ENCODE peak calls at places on chromosomes 13 and 19, in seven cellular contexts. P is GM12892, B is H1, W is GM12878, Y is K562, A is SK-N-SH, D is HepG2. T is an unnamed sample.

GRCh38 chr13:99371956-99372355 is 64.8 kb upstream of the GPR183 start:
- DNase-seq in P (no peak), Y (no peak), D (no peak), A (no peak), W (no peak), B (no peak), T (no peak)

GRCh38 chr13:23797276-23797903 is 91.8 kb downstream of the MIPEP start:
- DNase-seq in P (no peak), A (no peak), Y (no peak), D (no peak), W (no peak), B (no peak), T (no peak)

GRCh38 chr13:110902370-110902769 is 12.5 kb downstream of the ANKRD10 start:
- DNase-seq in B (no peak), D (no peak), A (no peak), Y (no peak), W (no peak), P (no peak), T (no peak)

GRCh38 chr19:33125929-33126388 is 6.0 kb upstream of the WDR88 start:
- DNase-seq in D (peak; percentile 36), Y (peak; percentile 71), W (peak; percentile 16), B (no peak), A (peak; percentile 81), P (peak; percentile 56), T (peak; percentile 71)

GRCh38 chr13:110643768-110644421 is 28.6 kb downstream of the NAXD start:
- DNase-seq in A (no peak), D (no peak), W (no peak), P (no peak), B (no peak), Y (no peak), T (no peak)

GRCh38 chr13:60572003-60572792 is 175.2 kb downstream of the TDRD3 start:
- DNase-seq in D (peak; percentile 83), B (no peak), P (no peak), A (no peak), W (no peak), Y (no peak), T (no peak)

GRCh38 chr19:38303517-38304351 is at the start of gene C19orf33:
- DNase-seq in D (no peak), B (no peak), A (no peak), Y (peak; percentile 47), W (no peak), P (no peak), T (no peak)

GRCh38 chr19:40337594-40337993 is 10.6 kb downstream of the C19orf47 start:
- DNase-seq in Y (no peak), B (no peak), A (no peak), D (no peak), W (no peak), P (no peak), T (no peak)

GRCh38 chr13:63690672-63691071 is 2275.0 kb upstream of the PCDH20 start:
- DNase-seq in Y (no peak), D (no peak), P (no peak), W (no peak), B (no peak), A (peak; percentile 56), T (no peak)

DNA sequence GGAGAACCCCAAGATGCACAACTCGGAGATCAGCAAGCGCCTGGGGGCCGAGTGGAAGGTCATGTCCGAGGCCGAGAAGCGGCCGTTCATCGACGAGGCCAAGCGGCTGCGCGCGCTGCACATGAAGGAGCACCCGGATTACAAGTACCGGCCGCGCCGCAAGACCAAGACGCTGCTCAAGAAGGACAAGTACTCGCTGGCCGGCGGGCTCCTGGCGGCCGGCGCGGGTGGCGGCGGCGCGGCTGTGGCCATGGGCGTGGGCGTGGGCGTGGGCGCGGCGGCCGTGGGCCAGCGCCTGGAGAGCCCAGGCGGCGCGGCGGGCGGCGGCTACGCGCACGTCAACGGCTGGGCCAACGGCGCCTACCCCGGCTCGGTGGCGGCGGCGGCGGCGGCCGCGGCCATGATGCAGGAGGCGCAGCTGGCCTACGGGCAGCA is 939 bp downstream of the SOX1 start:
- DNase-seq in W (no peak), B (no peak), Y (no peak), P (no peak), A (no peak), D (no peak), T (no peak)
- TF ChIP-seq TAF1 in W (no peak), B (no peak), Y (no peak), P (no peak), A (no peak), D (no peak), T (no peak)

GRCh38 chr19:13208131-13208963 is 58.1 kb downstream of the IER2 start:
- DNase-seq in B (no peak), P (peak; percentile 76), W (peak; percentile 77), A (no peak), Y (no peak), D (no peak), T (peak; percentile 78)

GRCh38 chr19:13209797-13210775 is 59.9 kb downstream of the IER2 start:
- DNase-seq in B (no peak), D (no peak), Y (no peak), P (no peak), W (no peak), A (no peak), T (no peak)

GRCh38 chr19:13206581-13206980 is 56.4 kb downstream of the IER2 start:
- DNase-seq in A (no peak), Y (no peak), B (no peak), D (no peak), W (no peak), P (no peak), T (no peak)

GRCh38 chr19:13208964-13209796 is 59.0 kb downstream of the IER2 start:
- DNase-seq in A (no peak), Y (no peak), W (no peak), P (peak; percentile 57), B (no peak), D (no peak), T (peak; percentile 53)

DNA sequence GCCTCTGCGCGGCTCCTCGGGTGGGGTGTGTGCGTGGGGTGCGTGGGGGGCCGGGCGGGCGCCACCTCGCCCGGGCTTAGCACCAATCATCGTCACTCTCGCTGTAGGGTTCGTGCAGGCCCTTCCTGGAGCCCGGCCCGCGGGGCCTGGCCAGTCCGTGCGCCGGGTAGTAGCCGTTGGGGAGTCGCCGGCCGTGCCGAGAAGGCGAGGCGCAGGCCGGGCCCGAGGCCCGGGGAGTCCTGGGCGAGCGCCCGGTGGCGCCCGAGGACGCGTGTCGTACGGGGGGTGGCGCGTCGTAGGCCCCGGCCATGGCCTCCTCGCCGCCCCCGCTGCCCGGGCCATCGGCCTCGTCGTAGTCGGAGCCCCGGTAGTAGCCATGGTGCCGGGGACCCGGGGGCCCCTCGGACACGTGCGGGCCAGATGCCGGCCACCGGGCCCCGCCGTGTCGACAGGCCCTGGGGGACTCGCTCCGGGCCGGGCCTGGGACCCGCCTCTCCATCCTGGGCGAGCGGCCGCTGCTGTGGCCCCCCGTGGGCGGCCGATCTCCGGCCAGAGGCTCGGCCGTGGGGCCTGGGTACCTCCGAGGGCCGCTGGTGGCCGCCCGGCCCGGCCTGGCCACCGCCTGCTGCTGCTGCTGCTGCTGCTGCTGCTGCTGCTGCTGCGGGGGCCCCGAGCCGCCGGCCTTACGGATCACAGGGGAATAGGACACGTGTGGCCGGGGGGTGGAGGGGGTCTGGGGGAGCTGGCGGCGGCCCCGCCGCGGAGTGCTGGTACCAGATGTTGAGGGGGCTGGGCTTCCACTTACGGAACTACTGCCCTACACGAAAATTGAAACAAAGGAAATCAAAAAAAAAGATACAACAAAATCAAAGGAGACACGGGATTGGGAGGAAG is 57.3 kb downstream of the IER2 start:
- DNase-seq in B (no peak), P (peak; percentile 67), A (no peak), W (no peak), D (no peak), Y (no peak), T (peak; percentile 60)
- TF ChIP-seq TAF1 in B (no peak), P (no peak), A (no peak), W (no peak), D (no peak), Y (no peak), T (no peak)

DNA sequence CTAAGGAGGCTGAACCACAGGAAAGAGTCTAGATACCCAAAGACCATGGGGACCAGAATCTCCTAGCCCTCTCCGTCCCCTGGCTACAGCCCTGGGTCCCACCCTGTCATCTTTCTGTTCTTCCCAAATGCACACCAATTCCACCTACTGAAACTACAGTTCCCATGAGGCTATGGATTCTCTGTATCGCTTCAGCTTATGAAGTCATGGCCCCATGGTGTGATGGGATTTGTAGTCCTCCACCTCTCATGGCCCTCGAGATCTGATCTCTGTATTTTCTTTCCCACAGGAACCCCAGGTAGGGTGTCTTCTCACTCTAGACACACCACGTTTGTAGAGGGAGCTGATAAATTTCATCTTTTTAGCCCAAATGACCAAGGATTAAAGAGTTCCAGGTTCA is 11.8 kb downstream of the PTPRH start:
- DNase-seq in B (no peak), P (no peak), W (no peak), Y (no peak), D (no peak), A (no peak), T (no peak)
- TF ChIP-seq TAF1 in B (no peak), P (no peak), W (no peak), Y (no peak), D (no peak), A (no peak), T (no peak)

DNA sequence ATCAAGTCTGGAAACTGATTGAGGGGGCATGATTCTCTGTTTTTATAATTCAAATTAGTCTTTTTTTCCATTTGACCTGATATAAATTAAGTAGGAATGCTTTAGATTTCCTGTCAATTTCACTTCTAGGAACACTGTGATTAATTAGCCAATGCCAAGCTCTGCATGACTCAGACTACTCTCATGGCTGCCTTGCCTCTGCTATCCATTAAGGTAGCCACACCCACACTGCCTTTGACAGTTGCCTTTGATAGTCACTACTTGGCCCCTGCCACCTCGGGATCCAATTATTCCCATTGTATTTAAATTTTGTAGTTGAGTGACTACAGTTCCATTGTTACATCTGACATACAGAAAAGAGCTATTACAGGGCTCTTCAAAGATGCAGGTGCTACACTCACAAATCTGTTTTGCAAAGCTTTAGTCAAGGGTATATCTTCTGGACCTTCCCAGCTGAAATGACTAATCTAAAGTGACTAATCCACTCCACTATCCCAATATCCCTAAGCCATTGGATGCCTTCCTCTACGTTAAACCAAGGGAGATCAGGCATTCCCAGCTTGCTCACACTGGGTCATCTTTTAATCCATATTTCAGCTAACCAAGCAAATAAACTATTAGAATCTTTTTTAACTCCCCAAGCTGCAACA is 1193.1 kb upstream of the MIR17HG start:
- DNase-seq in B (no peak), D (no peak), Y (no peak), P (no peak), A (no peak), W (no peak), T (no peak)
- TF ChIP-seq TAF1 in B (no peak), D (no peak), Y (no peak), P (no peak), A (no peak), W (no peak), T (no peak)

DNA sequence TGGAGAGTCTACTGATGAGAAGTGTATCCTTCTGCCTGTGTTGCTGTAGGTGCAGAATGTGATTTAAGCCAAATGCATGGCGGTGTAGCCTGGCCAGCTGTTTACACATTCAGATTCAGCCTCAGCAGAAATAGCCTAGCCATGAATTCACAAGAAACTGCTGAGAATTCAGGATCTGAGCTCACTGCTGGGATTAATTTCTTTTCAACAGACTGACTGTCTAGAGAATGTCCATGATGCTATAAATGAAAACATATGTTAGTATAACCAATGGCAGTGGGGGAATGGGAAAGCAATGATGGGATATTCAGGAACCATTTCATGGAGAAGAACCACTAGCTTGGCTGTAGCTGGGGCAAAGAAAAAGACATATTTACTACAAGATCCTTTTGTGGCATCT is 77.5 kb upstream of the RNF113B start:
- DNase-seq in D (no peak), Y (no peak), P (no peak), W (no peak), B (no peak), A (peak; percentile 63), T (no peak)
- TF ChIP-seq TAF1 in D (no peak), Y (no peak), P (no peak), W (no peak), B (no peak), A (no peak), T (no peak)

GRCh38 chr19:17394891-17395415 is 957 bp upstream of the CCDC194 start:
- DNase-seq in D (no peak), A (peak; percentile 81), Y (peak; percentile 83), P (no peak), W (no peak), B (peak; percentile 86), T (no peak)
- TF ChIP-seq TAF1 in D (no peak), A (no peak), Y (no peak), P (no peak), W (no peak), B (no peak), T (no peak)